ENCODE peak calls at places on chromosomes 2 and 18, in four cellular contexts. G, W, R and Z are unnamed samples.

GRCh38 chr2:187918996-187919821 is 365.0 kb upstream of the TFPI start:
- DNase-seq in G (no peak), W (no peak), R (no peak), Z (no peak)

GRCh38 chr18:39825485-39825884 is 2129.5 kb upstream of the PIK3C3 start:
- DNase-seq in G (no peak), W (peak; percentile 4), R (peak; percentile 60), Z (no peak)

GRCh38 chr2:44010266-44010665 is 14.5 kb upstream of the LRPPRC start:
- DNase-seq in G (no peak), W (no peak), R (no peak), Z (no peak)

GRCh38 chr18:63903981-63904570 is 3.7 kb upstream of the SERPINB10 start:
- DNase-seq in G (no peak), W (no peak), R (no peak), Z (no peak)

GRCh38 chr2:50449306-50449705 is 582.6 kb downstream of the NRXN1 start:
- DNase-seq in G (no peak), W (no peak), R (no peak), Z (no peak)

GRCh38 chr2:240253583-240254145 is 113.2 kb upstream of the OTOS start:
- DNase-seq in G (no peak), W (no peak), R (no peak), Z (no peak)

GRCh38 chr18:3383381-3383915 is 66.5 kb upstream of the TGIF1 start:
- DNase-seq in G (no peak), W (peak; percentile 80), R (peak; percentile 9), Z (no peak)

GRCh38 chr18:50944245-50944917 is 23.5 kb upstream of the ELAC1 start:
- DNase-seq in G (no peak), W (no peak), R (peak; percentile 15), Z (no peak)

GRCh38 chr2:74548285-74548918 is 5.3 kb downstream of the LOXL3 start:
- DNase-seq in G (no peak), W (no peak), R (no peak), Z (no peak)

GRCh38 chr2:45851111-45851510 is 199.6 kb downstream of the PRKCE start:
- DNase-seq in G (no peak), W (no peak), R (no peak), Z (no peak)

GRCh38 chr2:132037527-132038178 is 124.1 kb downstream of the ANKRD30BL start:
- DNase-seq in G (peak; percentile 54), W (no peak), R (no peak), Z (no peak)

GRCh38 chr2:122077771-122078170 is 322.3 kb downstream of the TSN start:
- DNase-seq in G (no peak), W (no peak), R (no peak), Z (no peak)

GRCh38 chr2:172329404-172330059 is 97.9 kb upstream of the ITGA6 start:
- DNase-seq in G (no peak), W (no peak), R (no peak), Z (no peak)

GRCh38 chr2:104733544-104733943 is 120.4 kb upstream of the POU3F3 start:
- DNase-seq in G (no peak), W (peak; percentile 47), R (no peak), Z (peak; percentile 24)

GRCh38 chr18:8791171-8791651 is 85.9 kb downstream of the MTCL1 start:
- DNase-seq in G (no peak), W (no peak), R (no peak), Z (no peak)

GRCh38 chr2:113206251-113206650 is 32.5 kb downstream of the PSD4 start:
- DNase-seq in G (no peak), W (no peak), R (no peak), Z (no peak)

GRCh38 chr2:202185816-202186221 is 52.6 kb downstream of the SUMO1 start:
- DNase-seq in G (no peak), W (no peak), R (peak; percentile 58), Z (no peak)

GRCh38 chr2:54050445-54050844 is 65.0 kb upstream of the ACYP2 start:
- DNase-seq in G (no peak), W (no peak), R (no peak), Z (no peak)

GRCh38 chr2:20593072-20594034 is 57.5 kb downstream of the HS1BP3 start:
- DNase-seq in G (peak; percentile 49), W (peak; percentile 75), R (peak; percentile 95), Z (peak; percentile 81)

GRCh38 chr2:29223851-29224692 is 108.9 kb downstream of the CLIP4 start:
- DNase-seq in G (no peak), W (no peak), R (peak; percentile 76), Z (no peak)

GRCh38 chr2:12734914-12735654 is 18.3 kb downstream of the TRIB2 start:
- DNase-seq in G (no peak), W (no peak), R (no peak), Z (no peak)

GRCh38 chr18:50749421-50749820 is 70.4 kb downstream of the MRO start:
- DNase-seq in G (no peak), W (no peak), R (no peak), Z (no peak)

GRCh38 chr2:74119324-74119723 is 28.4 kb downstream of the BOLA3 start:
- DNase-seq in G (no peak), W (no peak), R (peak; percentile 43), Z (no peak)

GRCh38 chr2:174336403-174337336 is 1.9 kb downstream of the SP9 start:
- DNase-seq in G (peak; percentile 51), W (peak; percentile 85), R (no peak), Z (peak; percentile 93)

GRCh38 chr2:127523269-127523930 is 2.9 kb downstream of the IWS1 start:
- DNase-seq in G (no peak), W (no peak), R (no peak), Z (no peak)

GRCh38 chr2:108377411-108377810 is 343 bp upstream of the SULT1C4 start:
- DNase-seq in G (no peak), W (no peak), R (peak; percentile 47), Z (no peak)

GRCh38 chr18:63444567-63444966 is 22.3 kb upstream of the VPS4B start:
- DNase-seq in G (no peak), W (peak; percentile 33), R (peak; percentile 96), Z (no peak)

GRCh38 chr2:232415736-232416520 is 9.3 kb downstream of the ALPG start:
- DNase-seq in G (no peak), W (no peak), R (no peak), Z (no peak)

GRCh38 chr2:45919711-45920111 is 268.2 kb downstream of the PRKCE start:
- DNase-seq in G (no peak), W (no peak), R (no peak), Z (no peak)

GRCh38 chr2:11404381-11405073 is 60.1 kb upstream of the ROCK2 start:
- DNase-seq in G (no peak), W (no peak), R (no peak), Z (no peak)

GRCh38 chr18:25408294-25408693 is 56.3 kb upstream of the ZNF521 start:
- DNase-seq in G (no peak), W (no peak), R (no peak), Z (no peak)

GRCh38 chr2:74849228-74849892 is 15.4 kb downstream of the HK2 start:
- DNase-seq in G (no peak), W (no peak), R (no peak), Z (no peak)

GRCh38 chr18:74760436-74760835 is 162.8 kb downstream of the ZNF407 start:
- DNase-seq in G (no peak), W (no peak), R (no peak), Z (no peak)

GRCh38 chr18:79383388-79384056 is 12.2 kb upstream of the NFATC1 start:
- DNase-seq in G (no peak), W (no peak), R (no peak), Z (no peak)

GRCh38 chr2:239601201-239601851 is 200.5 kb upstream of the HDAC4 start:
- DNase-seq in G (no peak), W (no peak), R (no peak), Z (no peak)

GRCh38 chr18:12656671-12657047 is 1.2 kb downstream of the SPIRE1 start:
- DNase-seq in G (no peak), W (no peak), R (peak; percentile 55), Z (peak; percentile 32)

GRCh38 chr2:173982918-173983317 is 17.7 kb upstream of the SP3 start:
- DNase-seq in G (no peak), W (peak; percentile 42), R (peak; percentile 44), Z (no peak)

GRCh38 chr2:134982603-134983002 is 64.0 kb downstream of the CCNT2 start:
- DNase-seq in G (no peak), W (no peak), R (no peak), Z (no peak)